ENCODE peak calls at places on chromosome 20, in four cellular contexts. D is LHCN-M2; R is stimulated activated CD4-positive, alpha-beta T cell treated with anti-CD3 and anti-CD28 coated beads, Interleukin-1b, Interleukin-23, amount 100 ng/mL, for 4 hours; S is breast epithelium. A is an unnamed sample.

GRCh38 chr20:60306105-60306504 is 347.9 kb downstream of the CDH26 start:
- DNase-seq in R (no peak), S (no peak), D (no peak), A (no peak)

GRCh38 chr20:1094706-1095220 is 23.6 kb upstream of the PSMF1 start:
- DNase-seq in R (no peak), D (no peak), S (no peak), A (no peak)

GRCh38 chr20:58614984-58615760 is 35.9 kb upstream of the STX16 start:
- DNase-seq in S (peak), R (no peak), D (no peak), A (no peak)

GRCh38 chr20:37760322-37760721 is 66.5 kb downstream of the CTNNBL1 start:
- DNase-seq in D (no peak), R (no peak), S (no peak), A (no peak)

GRCh38 chr20:38723069-38723981 is 961 bp upstream of the SLC32A1 start:
- DNase-seq in D (no peak), S (no peak), R (no peak), A (no peak)

GRCh38 chr20:2698912-2699311 is 6.3 kb downstream of the EBF4 start:
- DNase-seq in R (no peak), S (no peak), D (no peak), A (no peak)

GRCh38 chr20:50008007-50008406 is 25.2 kb downstream of the SNAI1 start:
- DNase-seq in S (no peak), D (no peak), R (no peak), A (no peak)

GRCh38 chr20:25464501-25465204 is 57.2 kb downstream of the GINS1 start:
- DNase-seq in D (peak), S (no peak), R (no peak), A (no peak)

GRCh38 chr20:59078231-59078630 is 35.6 kb upstream of the PRELID3B start:
- DNase-seq in R (no peak), S (no peak), D (no peak), A (no peak)

GRCh38 chr20:4445331-4445730 is 276.4 kb upstream of the PRND start:
- DNase-seq in R (no peak), D (no peak), S (no peak), A (no peak)

GRCh38 chr20:37575884-37576283 is 48.2 kb upstream of the BLCAP start:
- DNase-seq in R (no peak), D (no peak), S (no peak), A (peak)

GRCh38 chr20:23602261-23602660 is 3.5 kb downstream of the CST9 start:
- DNase-seq in R (no peak), D (no peak), S (no peak), A (no peak)

GRCh38 chr20:32339116-32339515 is 19.0 kb upstream of the ASXL1 start:
- DNase-seq in S (no peak), R (no peak), D (no peak), A (no peak)

GRCh38 chr20:44805991-44806729 is 4.2 kb downstream of the RIMS4 start:
- DNase-seq in D (peak), R (no peak), S (no peak), A (no peak)

GRCh38 chr20:61244213-61244612 is 7.8 kb upstream of the CDH4 start:
- DNase-seq in D (no peak), R (no peak), S (no peak), A (no peak)

GRCh38 chr20:48629960-48630315 is 197.9 kb downstream of the PREX1 start:
- DNase-seq in S (no peak), R (no peak), D (no peak), A (no peak)

GRCh38 chr20:8545212-8545611 is 413.1 kb downstream of the PLCB1 start:
- DNase-seq in R (no peak), D (no peak), S (no peak), A (no peak)

GRCh38 chr20:34491932-34492509 is 24.2 kb upstream of the DYNLRB1 start:
- DNase-seq in S (no peak), D (no peak), R (no peak), A (no peak)

A was measured in CMK.